ENCODE peak calls at places on chromosomes 11 and 22, in five cellular contexts. O is iPS-NIHi11; P is Calu3; N is midbrain; T is stimulated activated naive CD8-positive, alpha-beta T cell treated with anti-CD3 and anti-CD28 coated beads, Interleukin-15, amount 100 ng/mL, for 72 hours. G is an unnamed sample.

GRCh38 chr11:34259087-34259486 is 98.7 kb downstream of the ABTB2 start:
- DNase-seq in N (no peak), O (no peak), P (no peak), T (no peak), G (no peak)

GRCh38 chr11:68297812-68298658 is 14.4 kb upstream of the LRP5 start:
- DNase-seq in O (peak), P (peak), T (peak), N (peak), G (no peak)

GRCh38 chr11:130131957-130132850 is 27.4 kb upstream of the ST14 start:
- DNase-seq in O (peak), P (peak), T (peak), N (peak), G (no peak)

GRCh38 chr11:67666303-67666645 is 8.1 kb downstream of the ALDH3B2 start:
- DNase-seq in O (no peak), T (no peak), N (no peak), P (no peak), G (no peak)

GRCh38 chr11:34154059-34154875 is 48.8 kb downstream of the NAT10 start:
- DNase-seq in P (no peak), O (no peak), N (no peak), T (no peak), G (no peak)

GRCh38 chr11:3010521-3011275 is 18.6 kb upstream of the NAP1L4 start:
- DNase-seq in O (no peak), T (no peak), N (no peak), P (no peak), G (no peak)

GRCh38 chr11:118274184-118274583 is 10.1 kb upstream of the MPZL2 start:
- DNase-seq in P (no peak), T (no peak), N (no peak), O (no peak), G (no peak)

GRCh38 chr11:26753738-26754504 is 32.1 kb upstream of the SLC5A12 start:
- DNase-seq in P (peak), N (peak), T (no peak), O (peak), G (peak)

GRCh38 chr11:105177658-105178057 is 38.1 kb upstream of the CARD18 start:
- DNase-seq in O (no peak), T (no peak), P (no peak), N (no peak), G (peak)

GRCh38 chr11:38446336-38446735 is 1848.3 kb upstream of the RAG2 start:
- DNase-seq in P (no peak), O (no peak), N (no peak), T (no peak), G (no peak)

GRCh38 chr11:17405232-17406005 is 17.0 kb upstream of the KCNJ11 start:
- DNase-seq in T (no peak), P (peak), N (peak), O (no peak), G (no peak)

GRCh38 chr11:93089474-93090102 is 108.2 kb downstream of the SLC36A4 start:
- DNase-seq in T (no peak), O (peak), P (peak), N (peak), G (no peak)

GRCh38 chr22:45966320-45966891 is 10.6 kb downstream of the WNT7B start:
- DNase-seq in O (no peak), N (no peak), P (peak), T (no peak), G (no peak)

GRCh38 chr11:69008774-69009440 is 4.1 kb downstream of the MRGPRF start:
- DNase-seq in O (peak), N (no peak), T (no peak), P (peak), G (peak)

GRCh38 chr11:130638048-130638447 is 189.6 kb downstream of the ADAMTS15 start:
- DNase-seq in P (no peak), O (no peak), N (no peak), T (no peak), G (no peak)

GRCh38 chr22:18021431-18021830 is 2.9 kb downstream of the MICAL3 start:
- DNase-seq in T (no peak), O (no peak), N (no peak), P (no peak), G (no peak)

GRCh38 chr11:109508185-109508584 is 86.2 kb downstream of the C11orf87 start:
- DNase-seq in T (no peak), O (no peak), P (no peak), N (no peak), G (no peak)

GRCh38 chr11:95671768-95672167 is 117.8 kb downstream of the FAM76B start:
- DNase-seq in O (no peak), N (no peak), T (no peak), P (no peak), G (no peak)